ENCODE peak calls at places on chromosomes 5 and 9, in four cellular contexts. One of them, this sample, is unnamed.

GRCh38 chr9:135562235-135562745 is 734 bp downstream of the PAEP start:
- DNase-seq in RWPE1: no peak
- DNase-seq in fibroblast of pulmonary artery: no peak
- DNase-seq in HFFc6: no peak
- DNase-seq in this sample: no peak

GRCh38 chr5:66666778-66667177 is 70.6 kb downstream of the MAST4 start:
- DNase-seq in RWPE1: peak; percentile 14
- DNase-seq in fibroblast of pulmonary artery: no peak
- DNase-seq in HFFc6: no peak
- DNase-seq in this sample: no peak

GRCh38 chr9:79880626-79881025 is 308.9 kb downstream of the TLE4 start:
- DNase-seq in RWPE1: no peak
- DNase-seq in fibroblast of pulmonary artery: no peak
- DNase-seq in HFFc6: no peak
- DNase-seq in this sample: no peak

GRCh38 chr5:154005648-154006047 is 33.1 kb downstream of the FAM114A2 start:
- DNase-seq in fibroblast of pulmonary artery: no peak
- DNase-seq in RWPE1: no peak
- DNase-seq in HFFc6: no peak
- DNase-seq in this sample: no peak

GRCh38 chr5:154534457-154535050 is 56.5 kb upstream of the HAND1 start:
- DNase-seq in HFFc6: no peak
- DNase-seq in RWPE1: no peak
- DNase-seq in fibroblast of pulmonary artery: no peak
- DNase-seq in this sample: no peak

GRCh38 chr5:180643191-180643851 is 6.1 kb downstream of the FLT4 start:
- DNase-seq in fibroblast of pulmonary artery: no peak
- DNase-seq in HFFc6: no peak
- DNase-seq in RWPE1: no peak
- DNase-seq in this sample: no peak

GRCh38 chr9:82020341-82020740 is 31.8 kb downstream of the SPATA31D1 start:
- DNase-seq in fibroblast of pulmonary artery: no peak
- DNase-seq in RWPE1: no peak
- DNase-seq in HFFc6: no peak
- DNase-seq in this sample: no peak

GRCh38 chr5:81007637-81008027 is 47.5 kb downstream of the RASGRF2 start:
- DNase-seq in fibroblast of pulmonary artery: no peak
- DNase-seq in HFFc6: no peak
- DNase-seq in RWPE1: no peak
- DNase-seq in this sample: no peak

GRCh38 chr5:14714706-14715105 is 50.2 kb downstream of the OTULIN start:
- DNase-seq in HFFc6: no peak
- DNase-seq in RWPE1: no peak
- DNase-seq in fibroblast of pulmonary artery: no peak
- DNase-seq in this sample: no peak

GRCh38 chr5:31987985-31988710 is 186.0 kb downstream of the GOLPH3 start:
- DNase-seq in RWPE1: peak; percentile 92
- DNase-seq in fibroblast of pulmonary artery: peak; percentile 90
- DNase-seq in HFFc6: peak; percentile 96
- DNase-seq in this sample: no peak

GRCh38 chr5:145925353-145925752 is 11.0 kb upstream of the SH3RF2 start:
- DNase-seq in fibroblast of pulmonary artery: peak; percentile 90
- DNase-seq in RWPE1: peak; percentile 74
- DNase-seq in HFFc6: peak; percentile 86
- DNase-seq in this sample: no peak

GRCh38 chr5:79200573-79201183 is 35.3 kb upstream of the JMY start:
- DNase-seq in fibroblast of pulmonary artery: peak; percentile 31
- DNase-seq in RWPE1: peak; percentile 62
- DNase-seq in HFFc6: peak; percentile 15
- DNase-seq in this sample: peak; percentile 61

GRCh38 chr5:131142970-131143617 is 22.0 kb downstream of the HINT1 start:
- DNase-seq in RWPE1: no peak
- DNase-seq in HFFc6: no peak
- DNase-seq in fibroblast of pulmonary artery: no peak
- DNase-seq in this sample: no peak

GRCh38 chr5:56827043-56827442 is 11.7 kb downstream of the MAP3K1 start:
- DNase-seq in RWPE1: no peak
- DNase-seq in HFFc6: no peak
- DNase-seq in fibroblast of pulmonary artery: no peak
- DNase-seq in this sample: no peak

GRCh38 chr9:81411961-81412360 is 277.4 kb downstream of the TLE1 start:
- DNase-seq in RWPE1: no peak
- DNase-seq in HFFc6: peak; percentile 70
- DNase-seq in fibroblast of pulmonary artery: no peak
- DNase-seq in this sample: no peak

DNA sequence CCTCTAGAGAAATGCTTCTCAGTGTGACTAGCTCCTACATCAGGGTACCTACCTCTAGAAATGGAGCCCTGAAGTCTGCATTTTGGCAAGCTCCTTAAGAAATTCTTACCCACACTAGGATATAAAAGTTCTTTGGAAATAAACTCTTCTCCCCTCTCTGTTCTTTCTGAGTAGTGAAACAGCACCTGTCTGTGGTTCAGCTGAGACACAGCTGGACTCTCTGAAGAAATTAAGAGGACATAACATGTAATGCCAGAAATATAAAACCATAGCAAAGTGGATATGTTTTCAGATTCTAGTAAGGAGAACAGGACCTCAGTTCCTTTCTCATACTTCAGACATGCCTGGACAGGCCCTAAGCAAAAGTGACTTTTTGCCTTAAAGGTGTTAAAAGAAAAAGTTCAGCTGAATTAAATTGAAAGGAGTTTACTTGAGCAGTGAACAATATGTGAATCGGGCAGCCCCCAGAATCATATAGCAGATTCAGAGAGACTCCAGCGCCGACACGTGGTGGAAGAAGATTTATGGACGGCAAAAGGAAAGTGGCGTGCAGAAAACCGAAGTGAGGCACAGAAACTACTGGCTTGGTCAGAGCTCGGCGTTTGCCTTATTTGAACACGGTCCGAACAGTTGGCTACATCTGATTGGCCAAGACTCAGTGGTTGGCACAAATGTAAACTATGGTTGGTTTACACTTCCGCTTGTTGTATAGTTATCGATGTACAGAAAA is 64.5 kb downstream of the PRKACG start:
- DNase-seq in fibroblast of pulmonary artery: peak; percentile 31
- DNase-seq in HFFc6: peak; percentile 9
- DNase-seq in RWPE1: no peak
- DNase-seq in this sample: no peak
- TF ChIP-seq CTCF in fibroblast of pulmonary artery: peak; percentile 25
- TF ChIP-seq CTCF in HFFc6: peak; percentile 49
- TF ChIP-seq CTCF in RWPE1: no peak
- TF ChIP-seq CTCF in this sample: peak; percentile 45

GRCh38 chr9:133463234-133463863 is 3.6 kb downstream of the CACFD1 start:
- DNase-seq in HFFc6: no peak
- DNase-seq in fibroblast of pulmonary artery: no peak
- DNase-seq in RWPE1: no peak
- DNase-seq in this sample: no peak
- TF ChIP-seq CTCF in HFFc6: peak; percentile 36
- TF ChIP-seq CTCF in fibroblast of pulmonary artery: no peak
- TF ChIP-seq CTCF in RWPE1: no peak
- TF ChIP-seq CTCF in this sample: peak; percentile 5

DNA sequence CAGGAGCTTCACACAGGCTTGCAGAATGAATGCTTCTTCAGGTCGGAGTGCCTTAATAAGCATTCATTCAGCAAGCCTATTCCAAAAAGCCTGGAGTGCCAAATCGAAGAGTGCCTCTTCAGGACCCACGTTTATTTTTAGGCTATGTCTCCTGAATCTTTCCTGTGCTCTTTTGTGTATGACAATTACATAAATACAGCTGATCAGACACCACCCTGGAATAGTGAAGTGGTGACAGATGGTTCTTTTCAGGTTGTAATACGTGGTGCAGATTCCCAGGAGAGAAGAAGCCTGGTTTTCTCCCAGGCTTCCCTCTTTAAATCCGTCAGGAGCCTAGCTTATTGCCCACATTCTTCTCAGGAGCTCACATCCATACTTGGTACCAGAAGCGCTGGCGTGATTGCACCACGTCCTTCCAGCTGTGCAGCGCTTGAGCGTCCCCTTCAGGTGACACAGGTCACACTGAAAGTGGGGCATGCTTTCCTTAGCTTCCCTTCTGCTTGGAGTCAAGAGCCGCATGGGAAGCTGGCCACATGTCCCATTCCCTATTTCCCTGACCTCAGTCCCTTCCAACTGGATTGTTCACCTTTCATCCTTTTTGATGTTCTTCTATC is 123.1 kb downstream of the ADCY2 start:
- DNase-seq in RWPE1: no peak
- DNase-seq in fibroblast of pulmonary artery: no peak
- DNase-seq in HFFc6: no peak
- DNase-seq in this sample: no peak
- TF ChIP-seq CTCF in RWPE1: no peak
- TF ChIP-seq CTCF in fibroblast of pulmonary artery: no peak
- TF ChIP-seq CTCF in HFFc6: no peak
- TF ChIP-seq CTCF in this sample: no peak

GRCh38 chr9:121745396-121745695 is 93.9 kb downstream of the DAB2IP start:
- DNase-seq in HFFc6: no peak
- DNase-seq in fibroblast of pulmonary artery: no peak
- DNase-seq in RWPE1: no peak
- DNase-seq in this sample: no peak

GRCh38 chr9:121744002-121744686 is 92.7 kb downstream of the DAB2IP start:
- DNase-seq in HFFc6: peak; percentile 64
- DNase-seq in fibroblast of pulmonary artery: peak; percentile 39
- DNase-seq in RWPE1: no peak
- DNase-seq in this sample: peak; percentile 80

GRCh38 chr9:121743441-121744001 is 92.1 kb downstream of the DAB2IP start:
- DNase-seq in fibroblast of pulmonary artery: peak; percentile 84
- DNase-seq in RWPE1: peak; percentile 93
- DNase-seq in HFFc6: peak; percentile 92
- DNase-seq in this sample: no peak

GRCh38 chr9:121746411-121746810 is 95.0 kb downstream of the DAB2IP start:
- DNase-seq in RWPE1: no peak
- DNase-seq in fibroblast of pulmonary artery: no peak
- DNase-seq in HFFc6: no peak
- DNase-seq in this sample: no peak

DNA sequence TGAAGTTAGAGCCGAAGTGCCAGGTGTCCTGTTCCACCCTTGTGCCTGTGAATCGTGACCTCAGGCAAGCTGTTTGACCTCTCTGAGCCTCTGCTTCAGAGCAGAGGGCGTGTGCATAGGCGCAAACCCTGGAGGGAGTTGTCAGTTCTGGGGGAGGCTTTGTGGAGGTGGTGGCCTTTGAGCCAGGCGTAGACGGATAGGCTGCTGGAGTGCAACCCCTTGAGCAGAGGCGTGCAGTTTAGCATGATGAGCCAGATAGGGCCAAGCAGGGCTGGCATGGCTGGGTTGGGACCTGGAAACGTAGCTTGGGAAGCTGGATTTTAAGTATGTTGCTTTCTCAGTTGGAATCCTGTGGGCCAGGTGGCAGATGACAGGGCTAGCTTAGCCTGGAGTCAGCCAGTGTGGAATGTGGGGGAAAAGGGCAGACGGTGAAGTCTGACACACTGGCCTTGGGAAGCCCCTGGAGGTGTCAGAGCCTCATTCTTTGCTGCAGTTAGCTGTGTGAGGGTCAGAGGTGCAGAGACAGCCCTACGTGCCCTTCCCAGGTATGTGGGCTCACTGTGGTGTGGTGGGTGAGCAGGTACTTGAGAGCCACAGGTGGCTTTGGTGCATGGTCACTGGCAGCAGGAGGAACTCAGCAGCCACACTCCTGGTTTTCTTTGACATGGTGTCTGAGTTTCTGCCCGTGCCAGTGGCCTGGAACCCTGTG is 93.4 kb downstream of the DAB2IP start:
- DNase-seq in fibroblast of pulmonary artery: no peak
- DNase-seq in RWPE1: no peak
- DNase-seq in HFFc6: peak; percentile 37
- DNase-seq in this sample: no peak
- TF ChIP-seq CTCF in fibroblast of pulmonary artery: no peak
- TF ChIP-seq CTCF in RWPE1: no peak
- TF ChIP-seq CTCF in HFFc6: peak; percentile 24
- TF ChIP-seq CTCF in this sample: no peak

DNA sequence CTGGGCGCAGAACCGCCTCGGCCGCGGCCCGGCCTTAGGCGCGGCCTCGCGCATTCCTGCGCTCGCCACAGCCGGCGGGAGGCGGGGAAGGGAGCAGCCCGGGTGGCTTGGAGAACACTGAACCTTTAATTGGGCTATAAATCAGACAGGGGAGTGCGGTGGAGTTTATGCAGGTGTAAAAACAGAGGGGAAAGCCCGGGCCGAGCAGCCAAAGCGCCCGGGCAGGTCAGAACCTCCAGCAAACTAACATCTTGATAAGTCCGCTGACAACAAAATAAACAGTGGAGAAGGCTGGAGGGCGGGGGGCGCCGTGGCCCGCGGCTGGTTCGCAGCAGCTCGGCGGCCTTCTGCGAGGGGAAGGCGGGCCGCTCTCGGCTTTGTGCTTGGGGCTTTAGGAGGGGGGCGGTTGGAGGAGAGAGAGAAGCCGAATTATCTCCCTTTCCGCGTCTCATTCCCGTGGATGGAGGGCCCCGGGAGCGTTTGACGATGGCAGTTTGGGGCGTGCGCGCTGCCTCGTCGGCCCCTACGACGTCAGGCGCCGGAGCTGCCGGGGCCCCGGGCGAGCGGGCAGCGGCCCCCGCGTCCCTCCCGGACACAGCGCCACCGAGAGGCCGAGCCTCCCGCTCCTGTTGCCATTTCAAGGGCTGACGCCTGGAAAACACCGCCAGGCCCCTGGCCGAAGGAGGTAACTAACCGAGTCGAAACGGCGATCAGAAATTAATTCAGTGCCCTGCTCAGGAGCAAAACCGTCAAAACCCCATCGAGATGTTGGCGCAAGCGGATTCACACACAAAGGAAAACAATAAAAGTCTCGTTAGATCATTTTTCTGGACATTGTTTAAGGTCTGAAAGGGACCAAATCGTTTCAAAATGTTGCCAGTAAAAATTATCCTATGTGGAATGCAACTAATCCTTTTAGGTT is 11.2 kb downstream of the FOXD1 start:
- DNase-seq in HFFc6: peak; percentile 30
- DNase-seq in RWPE1: peak; percentile 88
- DNase-seq in fibroblast of pulmonary artery: no peak
- DNase-seq in this sample: peak; percentile 59
- TF ChIP-seq CTCF in HFFc6: peak; percentile 79
- TF ChIP-seq CTCF in RWPE1: peak; percentile 91
- TF ChIP-seq CTCF in fibroblast of pulmonary artery: peak; percentile 5
- TF ChIP-seq CTCF in this sample: peak; percentile 16

This sample was measured in GM13977.